ENCODE peak calls at places on chromosomes 13 and 19, in nine cellular contexts. G, K, L, C, F, W, E, D and Z are unnamed samples. For H3K9me3, the result is how much of the 10 kb centered on the place peaks cover.

GRCh38 chr13:113476811-113477210 is 13.7 kb downstream of the DCUN1D2 start:
- DNase-seq in G (no peak), K (no peak), L (no peak), C (no peak), F (no peak), W (no peak), E (no peak), D (no peak), Z (no peak)

GRCh38 chr19:6644796-6645195 is 25.2 kb downstream of the TNFSF14 start:
- DNase-seq in G (no peak), K (no peak), L (no peak), C (no peak), F (no peak), W (no peak), E (no peak), D (no peak), Z (no peak)

GRCh38 chr19:1122972-1123363 is 19.2 kb downstream of the GPX4 start:
- DNase-seq in G (peak), K (peak), L (no peak), C (peak), F (peak), W (peak), E (peak), D (peak), Z (peak)

GRCh38 chr13:77002590-77003190 is 10.8 kb downstream of the CLN5 start:
- DNase-seq in G (peak), K (peak), L (no peak), C (peak), F (peak), W (peak), E (peak), D (peak), Z (no peak)

GRCh38 chr13:27182054-27182453 is 10.4 kb upstream of the USP12 start:
- DNase-seq in G (no peak), K (no peak), L (no peak), C (no peak), F (no peak), W (no peak), E (no peak), D (no peak), Z (no peak)

GRCh38 chr19:39479916-39480315 is 722 bp upstream of the TIMM50 start:
- DNase-seq in G (no peak), K (no peak), L (no peak), C (no peak), F (no peak), W (peak), E (peak), D (no peak), Z (no peak)

GRCh38 chr19:48501961-48502719 is 9.5 kb downstream of the LMTK3 start:
- DNase-seq in G (no peak), K (no peak), L (peak), C (peak), F (peak), W (peak), E (peak), D (peak), Z (peak)

GRCh38 chr13:44210525-44210924 is 163.1 kb upstream of the SERP2 start:
- DNase-seq in G (no peak), K (no peak), L (no peak), C (no peak), F (no peak), W (no peak), E (no peak), D (no peak), Z (no peak)

GRCh38 chr19:58407658-58408151 is 744 bp upstream of the ZNF584 start:
- DNase-seq in G (no peak), K (peak), L (no peak), C (peak), F (no peak), W (peak), E (no peak), D (no peak), Z (no peak)

GRCh38 chr13:45447050-45447661 is 17.6 kb upstream of the COG3 start:
- DNase-seq in G (no peak), K (no peak), L (no peak), C (no peak), F (no peak), W (no peak), E (no peak), D (no peak), Z (no peak)

GRCh38 chr13:76991432-76991795 is 467 bp upstream of the CLN5 start:
- DNase-seq in G (peak), K (no peak), L (no peak), C (peak), F (peak), W (no peak), E (no peak), D (no peak), Z (no peak)

GRCh38 chr19:48745208-48745995 is 1.3 kb downstream of the IZUMO1 start:
- DNase-seq in G (peak), K (peak), L (no peak), C (peak), F (peak), W (peak), E (peak), D (no peak), Z (peak)

GRCh38 chr19:58559275-58560006 is 1.0 kb upstream of the UBE2M start:
- DNase-seq in G (peak), K (peak), L (no peak), C (peak), F (peak), W (peak), E (peak), D (peak), Z (peak)

GRCh38 chr19:50568321-50569022 is at the start of gene LRRC4B:
- DNase-seq in G (no peak), K (no peak), L (no peak), C (no peak), F (no peak), W (peak), E (no peak), D (no peak), Z (no peak)

GRCh38 chr19:658916-659839 is 3.8 kb downstream of the RNF126 start:
- DNase-seq in G (peak), K (no peak), L (peak), C (peak), F (no peak), W (no peak), E (peak), D (no peak), Z (no peak)

GRCh38 chr13:54241719-54242118 is 1213.1 kb downstream of the OLFM4 start:
- DNase-seq in G (no peak), K (no peak), L (no peak), C (no peak), F (no peak), W (no peak), E (no peak), D (no peak), Z (no peak)

GRCh38 chr19:5141278-5141925 is 172.5 kb downstream of the KDM4B start:
- DNase-seq in G (peak), K (peak), L (no peak), C (peak), F (no peak), W (no peak), E (no peak), D (no peak), Z (no peak)

GRCh38 chr19:19661675-19662251 is 1.7 kb downstream of the ATP13A1 start:
- DNase-seq in G (no peak), K (no peak), L (no peak), C (peak), F (no peak), W (peak), E (peak), D (no peak), Z (peak)

GRCh38 chr13:20882206-20882605 is 20.3 kb downstream of the XPO4 start:
- DNase-seq in G (peak), K (peak), L (no peak), C (no peak), F (no peak), W (no peak), E (no peak), D (no peak), Z (no peak)

GRCh38 chr19:41546386-41546789 is 29.6 kb upstream of the CEACAM21 start:
- DNase-seq in G (no peak), K (no peak), L (no peak), C (no peak), F (no peak), W (no peak), E (peak), D (no peak), Z (no peak)

GRCh38 chr19:44576843-44577565 is 36.4 kb upstream of the IGSF23 start:
- DNase-seq in G (peak), K (peak), L (no peak), C (peak), F (peak), W (peak), E (peak), D (peak), Z (peak)

GRCh38 chr13:45682494-45683008 is 19.6 kb upstream of the CBY2 start:
- DNase-seq in G (no peak), K (no peak), L (no peak), C (no peak), F (no peak), W (no peak), E (no peak), D (no peak), Z (no peak)

GRCh38 chr19:45340232-45340898 is at the start of gene KLC3:
- DNase-seq in G (no peak), K (no peak), L (no peak), C (peak), F (peak), W (peak), E (peak), D (peak), Z (no peak)

GRCh38 chr19:46932346-46932745 is 71.5 kb downstream of the ARHGAP35 start:
- DNase-seq in G (peak), K (peak), L (no peak), C (peak), F (peak), W (no peak), E (no peak), D (no peak), Z (no peak)

GRCh38 chr19:38047641-38048040 is 140.6 kb downstream of the SIPA1L3 start:
- DNase-seq in G (no peak), K (no peak), L (no peak), C (no peak), F (no peak), W (no peak), E (no peak), D (no peak), Z (peak)

GRCh38 chr13:35763805-35764170 is 287.3 kb upstream of the MAB21L1 start:
- DNase-seq in G (no peak), K (no peak), L (no peak), C (no peak), F (no peak), W (no peak), E (no peak), D (no peak), Z (no peak)

GRCh38 chr13:35765387-35765786 is 288.9 kb upstream of the MAB21L1 start:
- DNase-seq in G (no peak), K (no peak), L (no peak), C (peak), F (no peak), W (no peak), E (no peak), D (no peak), Z (no peak)

GRCh38 chr13:35765941-35766340 is 289.5 kb upstream of the MAB21L1 start:
- DNase-seq in G (no peak), K (no peak), L (no peak), C (no peak), F (no peak), W (no peak), E (no peak), D (no peak), Z (no peak)

GRCh38 chr13:35763060-35763804 is 286.7 kb upstream of the MAB21L1 start:
- DNase-seq in G (no peak), K (no peak), L (no peak), C (no peak), F (no peak), W (no peak), E (no peak), D (no peak), Z (no peak)

GRCh38 chr13:35764359-35765015 is 288.0 kb upstream of the MAB21L1 start:
- DNase-seq in G (peak), K (no peak), L (no peak), C (peak), F (no peak), W (no peak), E (no peak), D (no peak), Z (no peak)
- H3K27ac ChIP-seq in G (no peak), K (no peak), L (no peak), C (no peak), F (no peak), W (no peak), E (no peak), D (no peak), Z (no peak)

DNA sequence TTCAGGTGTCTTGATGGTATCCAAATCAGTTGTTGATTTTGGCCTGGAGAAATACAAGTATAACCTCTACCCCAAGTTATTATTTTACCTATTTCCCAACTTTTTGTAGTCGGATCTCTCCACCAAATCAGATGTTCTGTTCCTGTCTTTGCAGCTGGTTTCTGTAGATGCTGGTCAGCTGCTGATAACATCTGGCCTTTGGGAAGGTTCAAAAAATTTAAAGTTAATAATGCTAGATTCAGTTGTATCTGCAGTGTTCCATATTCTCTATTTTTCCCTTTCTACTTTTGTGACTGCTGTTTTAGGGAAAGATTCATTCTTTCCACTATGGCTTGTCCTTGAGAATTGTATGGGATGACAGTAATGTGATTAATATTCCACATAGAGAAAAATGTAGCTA is 99.3 kb downstream of the ZNF100 start:
- DNase-seq in G (no peak), K (no peak), L (no peak), C (no peak), F (no peak), W (no peak), E (no peak), D (no peak), Z (no peak)
- H3K9me3 ChIP-seq in G (under half), K (under half), L (under half), C (under half), F (under half), W (under half), E (under half), D (under half), Z (under half)

GRCh38 chr19:18069383-18069782 is 17.4 kb downstream of the IL12RB1 start:
- DNase-seq in G (no peak), K (no peak), L (no peak), C (no peak), F (no peak), W (no peak), E (no peak), D (no peak), Z (no peak)

GRCh38 chr19:18068395-18068794 is 18.3 kb downstream of the IL12RB1 start:
- DNase-seq in G (no peak), K (no peak), L (no peak), C (no peak), F (no peak), W (no peak), E (no peak), D (no peak), Z (no peak)

GRCh38 chr19:18062043-18062442 is 24.7 kb downstream of the IL12RB1 start:
- DNase-seq in G (no peak), K (no peak), L (no peak), C (no peak), F (no peak), W (no peak), E (no peak), D (no peak), Z (no peak)

GRCh38 chr19:18063463-18063862 is 23.3 kb downstream of the IL12RB1 start:
- DNase-seq in G (no peak), K (no peak), L (no peak), C (no peak), F (peak), W (peak), E (no peak), D (no peak), Z (no peak)

GRCh38 chr19:18065173-18065495 is 21.6 kb downstream of the IL12RB1 start:
- DNase-seq in G (no peak), K (no peak), L (no peak), C (no peak), F (no peak), W (no peak), E (no peak), D (no peak), Z (no peak)
- H2AFZ ChIP-seq in G (no peak), K (no peak), L (no peak), C (peak), F (peak), W (peak), E (no peak), D (peak), Z (no peak)

DNA sequence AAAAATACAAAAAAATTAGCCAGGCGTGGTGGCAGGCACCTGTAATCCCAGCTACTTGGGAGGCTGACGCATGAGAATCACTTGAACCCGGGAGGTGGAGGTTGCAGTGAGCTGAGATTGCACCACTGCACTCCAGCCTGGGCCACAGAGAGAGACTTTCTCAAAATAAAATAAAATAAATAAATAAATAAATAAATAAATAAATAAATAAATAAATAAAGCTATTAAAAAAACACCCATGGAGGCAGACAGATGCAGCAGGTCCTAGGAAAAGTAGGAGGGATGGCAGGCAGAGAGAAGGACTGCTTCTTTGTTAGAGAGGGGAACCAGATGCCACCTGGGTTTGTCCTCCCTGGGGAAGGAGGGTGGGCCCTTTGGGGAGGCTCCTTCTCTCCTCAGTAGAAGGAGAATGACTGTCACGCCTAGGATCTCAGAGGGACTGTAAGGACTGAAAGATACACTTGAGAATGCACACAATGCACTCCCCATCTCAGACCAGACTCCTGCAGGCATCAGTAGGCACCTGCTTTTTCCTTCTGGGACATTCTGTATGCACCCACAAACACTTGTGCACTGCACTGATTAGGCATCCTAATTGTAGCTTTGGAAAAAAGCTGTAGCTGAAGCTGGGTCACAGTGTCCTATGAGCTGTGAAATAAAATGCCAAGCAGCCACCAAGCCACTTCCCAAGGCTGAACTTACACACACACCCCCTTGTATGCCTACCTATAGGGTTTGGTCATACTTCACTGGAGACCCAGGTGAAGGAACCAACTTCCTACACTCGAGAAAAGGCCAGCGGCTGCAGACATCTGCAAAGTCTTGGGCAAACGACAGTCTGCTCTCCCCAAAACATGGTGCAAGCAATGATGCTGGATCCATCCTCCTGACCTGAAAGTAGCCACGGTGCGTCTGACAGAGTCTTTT is 18.9 kb upstream of the SLC35E1 start:
- DNase-seq in G (no peak), K (no peak), L (no peak), C (no peak), F (no peak), W (no peak), E (peak), D (no peak), Z (no peak)
- H3K27ac ChIP-seq in G (no peak), K (no peak), L (no peak), C (no peak), F (no peak), W (no peak), E (peak), D (no peak), Z (no peak)

DNA sequence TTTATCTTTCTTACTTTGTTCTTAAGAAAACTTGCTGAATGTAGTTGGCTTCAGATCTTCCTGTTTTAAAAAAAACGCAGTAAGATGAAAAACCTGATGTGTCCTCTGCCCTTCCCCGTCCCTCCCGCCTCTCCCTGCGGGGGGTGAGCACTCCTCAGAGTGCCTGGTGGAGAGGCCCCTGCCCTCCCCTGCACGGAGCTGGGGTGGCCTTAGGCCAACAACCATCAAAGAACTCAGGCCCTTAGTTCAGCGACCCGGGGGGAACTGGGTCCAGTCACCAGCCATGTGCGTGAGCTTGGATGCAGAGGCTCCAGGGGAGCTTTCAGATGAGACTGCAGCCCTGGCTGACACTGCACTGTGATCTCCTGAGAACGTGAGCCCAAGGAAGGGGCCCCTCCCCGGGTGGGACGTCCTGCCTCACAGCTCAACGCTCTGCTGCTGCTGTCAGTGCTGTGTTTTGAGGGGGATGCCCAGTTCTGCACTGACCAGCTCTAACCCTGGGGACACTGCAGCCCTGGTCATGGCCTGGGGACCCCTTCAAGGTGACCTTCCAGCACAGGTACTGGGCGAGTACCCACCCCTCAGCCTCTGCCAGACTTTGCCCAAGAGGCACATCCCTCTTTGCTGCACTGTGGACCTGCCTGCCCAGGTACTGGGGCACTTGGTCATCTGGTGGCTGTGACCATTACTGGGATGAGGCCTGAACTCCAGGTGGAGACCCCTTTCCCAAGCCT is 42.7 kb downstream of the ANKRD10 start:
- DNase-seq in G (no peak), K (no peak), L (no peak), C (no peak), F (no peak), W (peak), E (no peak), D (no peak), Z (no peak)
- H3K9me3 ChIP-seq in G (under half), K (under half), L (under half), C (under half), F (under half), W (under half), E (under half), D (under half), Z (under half)

GRCh38 chr19:29680937-29681336 is 15.7 kb downstream of the PLEKHF1 start:
- DNase-seq in G (no peak), K (no peak), L (no peak), C (no peak), F (no peak), W (no peak), E (no peak), D (no peak), Z (no peak)

GRCh38 chr19:29679598-29680210 is 14.4 kb downstream of the PLEKHF1 start:
- DNase-seq in G (no peak), K (no peak), L (no peak), C (no peak), F (no peak), W (no peak), E (no peak), D (no peak), Z (peak)

GRCh38 chr19:29678484-29679106 is 13.3 kb downstream of the PLEKHF1 start:
- DNase-seq in G (no peak), K (no peak), L (no peak), C (peak), F (no peak), W (peak), E (no peak), D (no peak), Z (no peak)

GRCh38 chr19:29681422-29682235 is 16.4 kb downstream of the PLEKHF1 start:
- DNase-seq in G (peak), K (no peak), L (no peak), C (peak), F (no peak), W (no peak), E (no peak), D (no peak), Z (no peak)

DNA sequence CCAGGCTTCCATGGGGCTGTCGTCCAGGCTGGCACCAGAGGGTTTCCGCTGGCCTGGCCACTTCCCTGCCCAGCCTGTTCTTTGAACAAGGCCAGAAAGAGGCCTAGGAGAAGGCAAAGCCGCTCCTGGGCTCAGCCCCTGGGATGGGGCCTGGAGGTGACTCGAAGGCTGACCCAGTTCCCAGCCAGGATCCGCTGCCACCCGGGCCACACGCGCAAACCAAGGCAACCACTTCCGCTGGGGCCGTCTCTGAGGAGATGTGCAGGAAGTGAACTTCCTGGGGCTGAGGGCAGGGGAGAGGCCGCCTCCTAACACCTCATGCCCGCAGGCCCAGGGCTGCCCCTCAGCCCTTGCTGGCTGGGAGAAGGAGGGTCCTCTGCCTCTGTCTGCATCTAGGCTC is 15.2 kb downstream of the PLEKHF1 start:
- DNase-seq in G (no peak), K (no peak), L (no peak), C (no peak), F (no peak), W (no peak), E (peak), D (no peak), Z (peak)
- H2AFZ ChIP-seq in G (no peak), K (peak), L (no peak), C (no peak), F (no peak), W (no peak), E (peak), D (no peak), Z (peak)